ENCODE peak calls at places on chromosome 5, in five cellular contexts. Q is tibial nerve, U is colonic mucosa, W is ovary, Y is cardiac muscle cell. O is an unnamed sample. For H3K4me1 and H3K36me3, the result is how much of the 10 kb centered on the place peaks cover.

GRCh38 chr5:110333384-110333783 is 393.1 kb downstream of the TMEM232 start:
- DNase-seq in Y (peak), W (no peak), Q (no peak), U (no peak), O (no peak)

GRCh38 chr5:4941957-4942830 is 197.9 kb upstream of the ADAMTS16 start:
- DNase-seq in W (peak), U (no peak), Q (no peak), Y (no peak), O (no peak)

GRCh38 chr5:53479656-53480473 is 564 bp upstream of the FST start:
- DNase-seq in Y (peak), Q (peak), U (peak), W (peak), O (peak)

GRCh38 chr5:173229381-173229959 is 5.5 kb downstream of the NKX2-5 start:
- DNase-seq in U (no peak), Q (no peak), W (no peak), Y (no peak), O (no peak)

GRCh38 chr5:93607367-93608258 is 24.6 kb downstream of the NR2F1 start:
- DNase-seq in W (no peak), U (no peak), Q (no peak), Y (peak), O (peak)

GRCh38 chr5:10454591-10455272 is 13.1 kb downstream of the ROPN1L start:
- DNase-seq in W (no peak), Y (peak), Q (no peak), U (no peak), O (no peak)

GRCh38 chr5:154356256-154356655 is 89.5 kb upstream of the SAP30L start:
- DNase-seq in U (no peak), Y (peak), W (no peak), Q (no peak), O (no peak)

GRCh38 chr5:94613583-94613982 is 4.8 kb downstream of the KIAA0825 start:
- DNase-seq in U (no peak), Q (no peak), W (no peak), Y (peak), O (no peak)

GRCh38 chr5:181217805-181218065 is 5.3 kb upstream of the TRIM41 start:
- DNase-seq in W (no peak), Q (no peak), Y (no peak), U (peak), O (peak)

GRCh38 chr5:60494635-60495034 is 205.3 kb downstream of the DEPDC1B start:
- DNase-seq in Y (no peak), Q (no peak), W (no peak), U (no peak), O (no peak)
- H3K4me1 ChIP-seq in Y (under half), Q (under half), W (under half), U (under half), O (under half)

GRCh38 chr5:38650540-38651275 is 94.3 kb upstream of the LIFR start:
- DNase-seq in W (no peak), U (no peak), Q (no peak), Y (peak), O (no peak)
- H3K4me3 ChIP-seq in W (no peak), U (no peak), Q (no peak), Y (no peak), O (no peak)

GRCh38 chr5:143308726-143309125 is 94.8 kb downstream of the NR3C1 start:
- DNase-seq in U (no peak), W (no peak), Q (no peak), Y (no peak), O (no peak)

GRCh38 chr5:143312822-143313221 is 90.7 kb downstream of the NR3C1 start:
- DNase-seq in U (no peak), Q (no peak), Y (no peak), W (no peak), O (no peak)

GRCh38 chr5:143311955-143312354 is 91.5 kb downstream of the NR3C1 start:
- DNase-seq in Q (no peak), U (no peak), W (no peak), Y (no peak), O (no peak)

GRCh38 chr5:143311428-143311827 is 92.1 kb downstream of the NR3C1 start:
- DNase-seq in U (no peak), Q (no peak), Y (peak), W (no peak), O (no peak)

GRCh38 chr5:143309661-143310431 is 93.6 kb downstream of the NR3C1 start:
- DNase-seq in Q (no peak), W (no peak), Y (peak), U (no peak), O (no peak)
- H3K36me3 ChIP-seq in Q (under half), W (under half), Y (under half), U (under half), O (half or more)

GRCh38 chr5:132388244-132389050 is 18.9 kb downstream of the SLC22A5 start:
- DNase-seq in W (peak), Q (no peak), Y (peak), U (no peak), O (no peak)

GRCh38 chr5:132387649-132388117 is 18.2 kb downstream of the SLC22A5 start:
- DNase-seq in W (peak), U (peak), Y (peak), Q (no peak), O (no peak)

GRCh38 chr5:132389051-132389331 is 19.5 kb downstream of the SLC22A5 start:
- DNase-seq in W (no peak), Y (no peak), U (no peak), Q (no peak), O (no peak)

GRCh38 chr5:132385321-132386105 is 16.0 kb downstream of the SLC22A5 start:
- DNase-seq in Q (no peak), W (peak), Y (peak), U (peak), O (peak)

GRCh38 chr5:132386644-132387286 is 17.3 kb downstream of the SLC22A5 start:
- DNase-seq in W (peak), Q (peak), Y (peak), U (peak), O (peak)
- H3K4me1 ChIP-seq in W (under half), Q (under half), Y (under half), U (under half), O (under half)

GRCh38 chr5:103560826-103561225 is 1.8 kb downstream of the NUDT12 start:
- DNase-seq in U (no peak), Q (no peak), Y (no peak), W (no peak), O (no peak)
- H3K4me3 ChIP-seq in U (no peak), Q (no peak), Y (no peak), W (no peak), O (no peak)

GRCh38 chr5:141494761-141495455 is 6.0 kb downstream of the PCDHGC5 start:
- DNase-seq in Y (no peak), U (no peak), W (no peak), Q (no peak), O (no peak)
- H3K36me3 ChIP-seq in Y (under half), U (under half), W (under half), Q (under half), O (under half)